ENCODE peak calls at places on chromosomes 11 and 22, in six cellular contexts. One of them, this sample, is unnamed.

GRCh38 chr11:84671325-84672019 is 955.7 kb downstream of the DLG2 start:
- DNase-seq in WTC11: no peak
- DNase-seq in endothelial cell of umbilical vein: no peak
- DNase-seq in A549: peak
- DNase-seq in K562: no peak
- DNase-seq in H1: no peak
- DNase-seq in this sample: no peak

GRCh38 chr11:9121397-9121796 is 30.0 kb upstream of the SCUBE2 start:
- DNase-seq in H1: no peak
- DNase-seq in endothelial cell of umbilical vein: no peak
- DNase-seq in WTC11: no peak
- DNase-seq in K562: no peak
- DNase-seq in A549: no peak
- DNase-seq in this sample: no peak

GRCh38 chr11:61082161-61082870 is 20.0 kb upstream of the CD5 start:
- DNase-seq in WTC11: no peak
- DNase-seq in H1: no peak
- DNase-seq in K562: no peak
- DNase-seq in A549: no peak
- DNase-seq in endothelial cell of umbilical vein: no peak
- DNase-seq in this sample: no peak

GRCh38 chr11:45757672-45758071 is 47.3 kb upstream of the SLC35C1 start:
- DNase-seq in A549: no peak
- DNase-seq in H1: no peak
- DNase-seq in K562: no peak
- DNase-seq in endothelial cell of umbilical vein: no peak
- DNase-seq in WTC11: no peak
- DNase-seq in this sample: no peak

GRCh38 chr22:36486619-36487384 is 5.4 kb upstream of the TXN2 start:
- DNase-seq in A549: peak
- DNase-seq in H1: no peak
- DNase-seq in K562: no peak
- DNase-seq in WTC11: peak
- DNase-seq in endothelial cell of umbilical vein: peak
- DNase-seq in this sample: peak

GRCh38 chr11:108606495-108607160 is 13.1 kb upstream of the EXPH5 start:
- DNase-seq in K562: no peak
- DNase-seq in A549: no peak
- DNase-seq in H1: no peak
- DNase-seq in endothelial cell of umbilical vein: no peak
- DNase-seq in WTC11: no peak
- DNase-seq in this sample: no peak

GRCh38 chr22:24535348-24535747 is 19.6 kb downstream of the GUCD1 start:
- DNase-seq in K562: no peak
- DNase-seq in endothelial cell of umbilical vein: no peak
- DNase-seq in H1: no peak
- DNase-seq in A549: no peak
- DNase-seq in WTC11: no peak
- DNase-seq in this sample: no peak

GRCh38 chr11:12222099-12222751 is 111.8 kb downstream of the MICAL2 start:
- DNase-seq in endothelial cell of umbilical vein: no peak
- DNase-seq in H1: no peak
- DNase-seq in WTC11: no peak
- DNase-seq in A549: no peak
- DNase-seq in K562: peak
- DNase-seq in this sample: peak

GRCh38 chr11:12169822-12170221 is 59.4 kb downstream of the MICAL2 start:
- DNase-seq in WTC11: no peak
- DNase-seq in H1: no peak
- DNase-seq in A549: no peak
- DNase-seq in K562: no peak
- DNase-seq in endothelial cell of umbilical vein: no peak
- DNase-seq in this sample: no peak

GRCh38 chr11:75442161-75442885 is 9.3 kb upstream of the KLHL35 start:
- DNase-seq in K562: no peak
- DNase-seq in A549: no peak
- DNase-seq in H1: no peak
- DNase-seq in WTC11: no peak
- DNase-seq in endothelial cell of umbilical vein: no peak
- DNase-seq in this sample: no peak

GRCh38 chr11:4560462-4560861 is 15.5 kb downstream of the OR52M1 start:
- DNase-seq in endothelial cell of umbilical vein: no peak
- DNase-seq in WTC11: no peak
- DNase-seq in A549: no peak
- DNase-seq in K562: no peak
- DNase-seq in H1: no peak
- DNase-seq in this sample: no peak

GRCh38 chr11:95516786-95517185 is 272.8 kb downstream of the FAM76B start:
- DNase-seq in K562: no peak
- DNase-seq in WTC11: no peak
- DNase-seq in A549: no peak
- DNase-seq in H1: no peak
- DNase-seq in endothelial cell of umbilical vein: no peak
- DNase-seq in this sample: no peak

GRCh38 chr11:31903225-31904074 is 92.3 kb upstream of the PAX6 start:
- DNase-seq in endothelial cell of umbilical vein: no peak
- DNase-seq in A549: no peak
- DNase-seq in H1: no peak
- DNase-seq in WTC11: no peak
- DNase-seq in K562: no peak
- DNase-seq in this sample: no peak

GRCh38 chr11:75014129-75014528 is 25.4 kb downstream of the NEU3 start:
- DNase-seq in K562: no peak
- DNase-seq in endothelial cell of umbilical vein: peak
- DNase-seq in WTC11: no peak
- DNase-seq in A549: peak
- DNase-seq in H1: no peak
- DNase-seq in this sample: no peak

GRCh38 chr11:97751405-97751804 is 1269.3 kb upstream of the CNTN5 start:
- DNase-seq in K562: no peak
- DNase-seq in H1: no peak
- DNase-seq in WTC11: no peak
- DNase-seq in endothelial cell of umbilical vein: no peak
- DNase-seq in A549: no peak
- DNase-seq in this sample: no peak

GRCh38 chr11:75140269-75141138 is 10.4 kb upstream of the SLCO2B1 start:
- DNase-seq in A549: peak
- DNase-seq in WTC11: peak
- DNase-seq in endothelial cell of umbilical vein: peak
- DNase-seq in H1: peak
- DNase-seq in K562: peak
- DNase-seq in this sample: peak

GRCh38 chr11:3735827-3736226 is 61.5 kb downstream of the NUP98 start:
- DNase-seq in WTC11: no peak
- DNase-seq in endothelial cell of umbilical vein: no peak
- DNase-seq in H1: no peak
- DNase-seq in K562: no peak
- DNase-seq in A549: peak
- DNase-seq in this sample: no peak

GRCh38 chr11:120647681-120648080 is 136.1 kb downstream of the GRIK4 start:
- DNase-seq in A549: no peak
- DNase-seq in endothelial cell of umbilical vein: no peak
- DNase-seq in K562: no peak
- DNase-seq in WTC11: no peak
- DNase-seq in H1: no peak
- DNase-seq in this sample: no peak

GRCh38 chr11:61978703-61979661 is 11.5 kb upstream of the FTH1 start:
- DNase-seq in H1: no peak
- DNase-seq in K562: no peak
- DNase-seq in WTC11: no peak
- DNase-seq in A549: no peak
- DNase-seq in endothelial cell of umbilical vein: peak
- DNase-seq in this sample: no peak

GRCh38 chr22:19845369-19845722 is 9.3 kb downstream of the GNB1L start:
- DNase-seq in endothelial cell of umbilical vein: no peak
- DNase-seq in A549: no peak
- DNase-seq in K562: no peak
- DNase-seq in H1: no peak
- DNase-seq in WTC11: no peak
- DNase-seq in this sample: no peak

GRCh38 chr11:93528757-93529639 is 14.2 kb downstream of the SMCO4 start:
- DNase-seq in WTC11: no peak
- DNase-seq in K562: no peak
- DNase-seq in H1: no peak
- DNase-seq in endothelial cell of umbilical vein: peak
- DNase-seq in A549: no peak
- DNase-seq in this sample: no peak

GRCh38 chr11:6561288-6561687 is 42.1 kb downstream of the RRP8 start:
- DNase-seq in WTC11: no peak
- DNase-seq in endothelial cell of umbilical vein: no peak
- DNase-seq in H1: no peak
- DNase-seq in K562: no peak
- DNase-seq in A549: no peak
- DNase-seq in this sample: no peak

GRCh38 chr11:60127311-60127811 is 38.9 kb downstream of the MS4A2 start:
- DNase-seq in H1: no peak
- DNase-seq in endothelial cell of umbilical vein: no peak
- DNase-seq in K562: no peak
- DNase-seq in A549: no peak
- DNase-seq in WTC11: no peak
- DNase-seq in this sample: no peak

GRCh38 chr11:121478895-121479281 is 26.1 kb upstream of the SORL1-AS1 start:
- DNase-seq in endothelial cell of umbilical vein: peak
- DNase-seq in A549: no peak
- DNase-seq in WTC11: peak
- DNase-seq in H1: no peak
- DNase-seq in K562: no peak
- DNase-seq in this sample: no peak

GRCh38 chr11:105811242-105811641 is 201.4 kb downstream of the GRIA4 start:
- DNase-seq in WTC11: no peak
- DNase-seq in A549: no peak
- DNase-seq in K562: no peak
- DNase-seq in H1: no peak
- DNase-seq in endothelial cell of umbilical vein: no peak
- DNase-seq in this sample: no peak

GRCh38 chr11:124172599-124172998 is 10.5 kb upstream of the OR10D3 start:
- DNase-seq in A549: no peak
- DNase-seq in H1: no peak
- DNase-seq in K562: no peak
- DNase-seq in endothelial cell of umbilical vein: no peak
- DNase-seq in WTC11: no peak
- DNase-seq in this sample: no peak

DNA sequence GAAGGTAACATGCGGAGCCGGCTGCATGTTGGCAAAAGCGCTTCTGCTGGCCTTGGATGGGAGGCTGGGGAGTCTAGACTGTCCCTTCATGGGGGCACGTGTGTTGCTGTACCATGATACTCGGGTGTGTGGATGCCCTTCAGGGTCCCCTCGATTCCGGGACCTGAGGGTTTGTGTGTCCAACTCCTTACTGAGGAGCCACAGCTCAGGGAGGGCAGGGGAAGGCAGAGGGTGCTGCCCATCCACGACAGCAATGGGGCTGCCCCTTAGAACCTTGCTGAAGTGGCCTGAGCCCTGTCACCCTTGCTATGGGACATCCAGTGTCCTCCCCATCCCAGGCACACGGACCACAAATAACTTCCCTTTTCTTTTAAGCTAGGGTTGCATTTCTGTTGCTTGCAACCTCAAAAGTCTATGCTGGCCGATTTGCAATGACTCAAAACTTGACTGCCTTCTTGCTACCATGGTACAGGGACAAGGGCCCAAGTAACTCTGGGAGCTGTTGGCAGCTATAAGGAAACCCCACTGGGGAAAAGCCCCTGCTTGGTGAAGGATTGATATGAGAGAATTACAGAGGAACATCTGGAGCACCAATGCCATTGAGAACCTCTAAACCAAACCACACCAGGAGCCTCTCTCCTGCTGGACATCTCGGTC is 43.8 kb downstream of the RTL6 start:
- DNase-seq in A549: no peak
- DNase-seq in K562: no peak
- DNase-seq in endothelial cell of umbilical vein: no peak
- DNase-seq in WTC11: no peak
- DNase-seq in H1: no peak
- DNase-seq in this sample: no peak
- TF ChIP-seq JUN in A549: no peak
- TF ChIP-seq JUN in K562: no peak
- TF ChIP-seq JUN in endothelial cell of umbilical vein: no peak
- TF ChIP-seq JUN in WTC11: no peak
- TF ChIP-seq JUN in H1: no peak
- TF ChIP-seq JUN in this sample: no peak

GRCh38 chr11:119567667-119568582 is 145.0 kb upstream of the THY1 start:
- DNase-seq in H1: no peak
- DNase-seq in A549: peak
- DNase-seq in K562: no peak
- DNase-seq in WTC11: no peak
- DNase-seq in endothelial cell of umbilical vein: no peak
- DNase-seq in this sample: no peak
- TF ChIP-seq JUN in H1: no peak
- TF ChIP-seq JUN in A549: no peak
- TF ChIP-seq JUN in K562: no peak
- TF ChIP-seq JUN in WTC11: no peak
- TF ChIP-seq JUN in endothelial cell of umbilical vein: no peak
- TF ChIP-seq JUN in this sample: no peak

DNA sequence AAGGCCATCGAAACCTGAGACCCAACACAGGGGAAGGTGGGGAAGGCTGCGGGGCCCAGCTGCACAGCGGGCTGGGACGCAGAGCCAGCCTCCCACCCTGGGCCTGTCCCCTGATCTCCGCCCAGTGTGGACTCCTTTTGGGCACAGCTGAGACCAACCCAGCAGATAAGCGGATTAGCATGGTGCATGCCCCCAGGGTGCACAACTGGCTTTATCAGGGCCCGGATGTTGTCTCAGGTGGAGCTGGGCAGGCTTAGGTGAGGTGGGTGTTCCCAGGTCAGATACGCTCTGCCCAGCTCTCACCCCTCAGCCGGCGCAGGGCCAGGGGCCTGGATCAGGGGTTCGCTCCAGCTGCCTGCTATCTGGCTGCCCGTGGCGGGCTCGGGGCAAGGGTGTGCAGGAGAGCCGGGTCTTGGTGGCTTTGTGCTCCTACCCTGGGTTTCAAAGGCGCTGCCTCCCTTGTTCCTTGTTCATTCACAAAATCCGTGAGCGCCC is 28.0 kb upstream of the MUC5AC start:
- DNase-seq in K562: no peak
- DNase-seq in WTC11: peak
- DNase-seq in A549: no peak
- DNase-seq in endothelial cell of umbilical vein: no peak
- DNase-seq in H1: no peak
- DNase-seq in this sample: no peak
- TF ChIP-seq JUN in K562: no peak
- TF ChIP-seq JUN in WTC11: no peak
- TF ChIP-seq JUN in A549: no peak
- TF ChIP-seq JUN in endothelial cell of umbilical vein: no peak
- TF ChIP-seq JUN in H1: no peak
- TF ChIP-seq JUN in this sample: no peak

DNA sequence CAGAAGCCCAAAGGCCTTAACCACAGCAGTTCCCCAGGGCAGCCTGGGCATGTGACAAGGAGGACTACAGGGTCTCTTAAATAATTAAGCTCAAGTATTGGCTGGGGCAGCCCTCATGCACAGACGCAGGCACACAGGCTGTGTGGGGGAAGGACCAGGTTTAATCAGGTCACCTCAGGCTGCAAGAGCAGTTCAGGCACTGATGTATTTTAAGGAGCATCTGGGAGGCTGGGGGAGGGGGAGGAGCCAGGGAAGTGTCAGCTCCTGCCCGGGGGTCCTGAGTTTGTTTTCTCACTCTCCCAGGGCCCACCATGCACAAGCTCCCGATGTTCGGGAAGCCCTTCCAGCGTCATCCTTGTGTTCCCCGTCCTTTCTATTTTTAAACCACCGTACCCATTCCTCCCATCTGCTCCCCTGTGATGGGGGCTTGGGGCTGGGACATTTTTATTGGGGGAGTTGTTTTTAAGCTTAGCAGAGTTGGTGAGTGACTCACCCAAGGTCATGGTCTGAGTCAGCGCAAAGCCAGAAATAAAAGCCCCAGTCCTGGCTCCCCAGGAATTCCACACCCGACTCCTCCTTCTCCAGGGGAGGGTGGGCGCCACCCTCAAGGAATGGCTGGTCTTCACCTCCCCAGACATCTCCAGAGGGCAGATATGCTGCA is 2.4 kb downstream of the CSDC2 start:
- DNase-seq in WTC11: no peak
- DNase-seq in A549: peak
- DNase-seq in endothelial cell of umbilical vein: peak
- DNase-seq in H1: no peak
- DNase-seq in K562: peak
- DNase-seq in this sample: peak
- TF ChIP-seq JUN in WTC11: no peak
- TF ChIP-seq JUN in A549: no peak
- TF ChIP-seq JUN in endothelial cell of umbilical vein: peak
- TF ChIP-seq JUN in H1: no peak
- TF ChIP-seq JUN in K562: no peak
- TF ChIP-seq JUN in this sample: no peak

This sample was measured in HepG2.